ENCODE peak calls at places on chromosomes 11 and 22, in four cellular contexts. H is natural killer cell, L is neural crest cell, J is uterus. Y is an unnamed sample.

GRCh38 chr11:31720666-31721199 is 90.4 kb downstream of the PAX6 start:
- DNase-seq in H (no peak), L (no peak), J (no peak), Y (no peak)

GRCh38 chr11:108654994-108655631 is 9.8 kb upstream of the DDX10 start:
- DNase-seq in H (no peak), L (peak; percentile 25), J (peak; percentile 27), Y (no peak)

GRCh38 chr11:36328956-36329673 is 33.0 kb downstream of the PRR5L start:
- DNase-seq in H (no peak), L (no peak), J (no peak), Y (no peak)

GRCh38 chr11:2380807-2381350 is 3.8 kb downstream of the CD81 start:
- DNase-seq in H (peak; percentile 59), L (no peak), J (peak; percentile 56), Y (no peak)

GRCh38 chr11:110479445-110480101 is 49.8 kb downstream of the FDX1 start:
- DNase-seq in H (no peak), L (no peak), J (no peak), Y (no peak)

GRCh38 chr11:132024587-132025295 is 654.3 kb downstream of the NTM start:
- DNase-seq in H (no peak), L (no peak), J (no peak), Y (no peak)

GRCh38 chr11:15093432-15093831 is 20.0 kb downstream of the CALCB start:
- DNase-seq in H (no peak), L (no peak), J (no peak), Y (no peak)

GRCh38 chr11:8867856-8868705 is 42.9 kb upstream of the AKIP1 start:
- DNase-seq in H (no peak), L (no peak), J (no peak), Y (no peak)

GRCh38 chr11:27701262-27702105 is 1.2 kb upstream of the BDNF start:
- DNase-seq in H (no peak), L (no peak), J (no peak), Y (no peak)

GRCh38 chr22:37048133-37048532 is 3.4 kb upstream of the KCTD17 start:
- DNase-seq in H (no peak), L (no peak), J (no peak), Y (no peak)

GRCh38 chr22:50011447-50012200 is 941 bp downstream of the IL17REL start:
- DNase-seq in H (no peak), L (no peak), J (no peak), Y (no peak)

GRCh38 chr11:65719887-65720236 is 736 bp downstream of the RNASEH2C start:
- DNase-seq in H (no peak), L (no peak), J (peak; percentile 36), Y (no peak)
- TF ChIP-seq CTCF in H (no peak), L (no peak), J (no peak), Y (no peak)

DNA sequence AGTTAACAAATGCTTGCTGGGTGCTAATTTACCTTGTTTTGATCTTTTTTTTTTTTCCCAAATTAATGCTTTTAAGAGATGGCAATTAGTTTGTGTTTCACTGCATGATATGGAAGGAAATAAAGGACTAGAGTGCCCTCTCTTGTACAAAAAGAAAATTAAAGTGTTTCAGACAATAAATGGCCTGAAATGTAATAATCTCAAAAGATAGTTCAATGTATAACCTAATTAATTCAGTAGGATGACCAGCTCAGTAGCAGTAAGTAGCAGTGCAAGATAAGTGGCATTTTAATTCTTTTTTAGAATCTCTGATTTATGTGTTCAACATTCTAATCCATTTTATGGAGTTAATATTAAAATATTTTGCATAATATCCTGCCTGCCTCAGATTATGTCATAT is 39.9 kb upstream of the MYO18B start:
- DNase-seq in H (no peak), L (no peak), J (no peak), Y (no peak)
- TF ChIP-seq CTCF in H (no peak), L (peak; percentile 62), J (peak; percentile 55), Y (no peak)

GRCh38 chr11:69718147-69718546 is 14.3 kb upstream of the FGF19 start:
- DNase-seq in H (no peak), L (peak; percentile 60), J (no peak), Y (no peak)

GRCh38 chr11:69726019-69726418 is 22.2 kb upstream of the FGF19 start:
- DNase-seq in H (no peak), L (no peak), J (no peak), Y (no peak)

GRCh38 chr11:69718912-69719311 is 15.1 kb upstream of the FGF19 start:
- DNase-seq in H (no peak), L (no peak), J (no peak), Y (no peak)

GRCh38 chr11:69721061-69721460 is 17.2 kb upstream of the FGF19 start:
- DNase-seq in H (no peak), L (no peak), J (no peak), Y (no peak)

DNA sequence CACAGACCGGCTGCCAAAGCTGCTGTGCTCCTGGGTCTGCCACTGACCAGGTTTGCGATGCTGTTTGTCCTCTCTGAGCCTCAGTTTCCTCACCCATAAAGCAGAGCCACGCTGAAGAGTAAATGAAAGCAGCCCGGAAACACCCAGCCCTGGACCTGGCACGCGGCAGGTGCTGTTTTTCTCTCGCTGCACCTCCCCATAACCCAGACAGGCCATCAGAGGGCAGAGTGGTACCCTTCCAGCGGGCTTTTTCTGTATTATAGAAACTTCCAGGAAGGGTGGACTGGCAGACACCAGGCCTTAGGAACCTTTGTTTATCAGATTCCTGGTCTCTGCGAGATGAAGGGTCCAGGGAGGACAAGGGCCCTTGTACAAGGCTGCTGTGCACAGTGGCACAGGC is 17.9 kb upstream of the FGF19 start:
- DNase-seq in H (no peak), L (no peak), J (no peak), Y (no peak)
- TF ChIP-seq CTCF in H (no peak), L (no peak), J (no peak), Y (no peak)

GRCh38 chr11:82315093-82315492 is 418.6 kb downstream of the FAM181B start:
- DNase-seq in H (no peak), L (peak; percentile 20), J (no peak), Y (no peak)
- TF ChIP-seq CTCF in H (no peak), L (peak; percentile 75), J (no peak), Y (no peak)

DNA sequence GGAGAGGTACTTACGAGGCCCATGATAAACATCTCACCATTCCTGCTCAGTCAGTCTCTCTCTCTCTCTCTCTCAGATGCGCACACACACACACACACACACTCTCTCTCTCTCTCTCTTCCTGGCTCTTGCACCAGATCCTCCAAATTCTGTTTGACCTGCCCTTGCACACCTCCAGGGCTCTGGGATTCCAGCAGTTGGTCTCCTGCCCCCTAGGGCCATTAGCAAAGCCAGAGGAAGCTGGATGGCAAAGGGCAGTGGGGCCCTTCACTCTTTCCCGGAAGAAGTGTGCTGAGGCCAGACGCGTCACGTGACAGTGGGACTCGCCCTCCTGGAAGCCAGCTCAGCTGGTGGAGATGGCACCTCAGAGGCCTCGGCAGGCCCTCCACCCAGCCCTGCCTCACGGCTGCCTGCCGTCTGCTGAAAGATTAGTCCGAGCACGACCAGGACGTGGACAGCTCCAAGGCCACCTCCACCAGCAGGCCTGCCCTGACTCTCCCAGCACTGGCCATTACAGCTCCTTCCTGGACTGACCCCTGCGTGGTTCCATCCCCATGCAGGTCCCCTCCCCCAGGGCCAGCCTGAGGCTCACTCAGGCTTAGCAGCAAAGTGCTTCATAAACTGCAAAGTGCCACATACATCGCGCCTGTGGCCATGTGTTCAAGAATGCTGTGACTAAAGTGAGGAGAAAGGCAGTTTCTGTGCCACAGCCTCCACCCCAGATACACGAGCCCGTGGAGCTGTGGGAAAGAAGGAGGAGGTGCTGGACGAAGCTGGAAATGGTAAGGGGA is 3.7 kb downstream of the PDGFB start:
- DNase-seq in H (no peak), L (no peak), J (no peak), Y (no peak)
- TF ChIP-seq CTCF in H (no peak), L (no peak), J (no peak), Y (no peak)